ENCODE peak calls at places on chromosomes 7 and 10, in five cellular contexts. Z is activated naive CD4-positive, alpha-beta T cell treated with anti-CD3 and anti-CD28 coated beads for 36 hours; N is A673; J is NCI-H2081; P is right atrium auricular region. W is an unnamed sample.

GRCh38 chr10:44962870-44963738 is 3.5 kb downstream of the RASSF4 start:
- DNase-seq in Z (no peak), N (no peak), J (no peak), P (peak), W (no peak)

GRCh38 chr10:97573021-97573420 is 442 bp downstream of the ANKRD2 start:
- DNase-seq in Z (no peak), N (no peak), J (no peak), P (no peak), W (no peak)

GRCh38 chr7:142873281-142873784 is 12.2 kb downstream of the TRPV6 start:
- DNase-seq in Z (peak), N (peak), J (peak), P (no peak), W (no peak)

GRCh38 chr7:5591547-5591899 is 167.9 kb upstream of the TNRC18 start:
- DNase-seq in Z (no peak), N (no peak), J (no peak), P (no peak), W (peak)

GRCh38 chr10:102633282-102633681 is 11.0 kb upstream of the TRIM8 start:
- DNase-seq in Z (peak), N (peak), J (no peak), P (no peak), W (no peak)

GRCh38 chr7:117296066-117296465 is 26.8 kb downstream of the WNT2 start:
- DNase-seq in Z (no peak), N (no peak), J (no peak), P (no peak), W (no peak)

GRCh38 chr10:95556994-95557767 is 4.0 kb downstream of the SORBS1 start:
- DNase-seq in Z (no peak), N (no peak), J (no peak), P (no peak), W (no peak)

GRCh38 chr7:150663802-150664494 is 21.6 kb upstream of the GIMAP2 start:
- DNase-seq in Z (peak), N (no peak), J (no peak), P (no peak), W (no peak)

GRCh38 chr7:100803398-100804161 is 23.7 kb downstream of the EPHB4 start:
- DNase-seq in Z (peak), N (peak), J (peak), P (peak), W (peak)

GRCh38 chr7:30062587-30062986 is 34.4 kb downstream of the PLEKHA8 start:
- DNase-seq in Z (no peak), N (peak), J (peak), P (no peak), W (no peak)

GRCh38 chr7:107659666-107660065 is 962 bp upstream of the SLC26A4 start:
- DNase-seq in Z (peak), N (no peak), J (no peak), P (no peak), W (no peak)

GRCh38 chr10:2948127-2948854 is 119.1 kb upstream of the PFKP start:
- DNase-seq in Z (peak), N (no peak), J (no peak), P (no peak), W (no peak)

GRCh38 chr7:35450456-35450855 is 196.6 kb upstream of the TBX20 start:
- DNase-seq in Z (no peak), N (peak), J (no peak), P (no peak), W (peak)

GRCh38 chr7:2109936-2110585 is 122.7 kb downstream of the MAD1L1 start:
- DNase-seq in Z (peak), N (peak), J (no peak), P (no peak), W (peak)

GRCh38 chr7:35004531-35005096 is 32.7 kb downstream of the DPY19L1 start:
- DNase-seq in Z (no peak), N (peak), J (no peak), P (no peak), W (peak)

GRCh38 chr7:107890493-107890961 is 456 bp upstream of the DLD start:
- DNase-seq in Z (peak), N (no peak), J (no peak), P (no peak), W (no peak)

GRCh38 chr10:49361735-49362568 is 33.9 kb downstream of the DRGX start:
- DNase-seq in Z (no peak), N (no peak), J (no peak), P (no peak), W (no peak)

GRCh38 chr7:93150200-93150835 is 2.1 kb upstream of the SAMD9L start:
- DNase-seq in Z (no peak), N (no peak), J (no peak), P (no peak), W (no peak)

GRCh38 chr10:50561266-50561665 is 62.5 kb downstream of the SGMS1 start:
- DNase-seq in Z (no peak), N (peak), J (no peak), P (no peak), W (no peak)

GRCh38 chr7:149771199-149771636 is 2.2 kb downstream of the ZNF467 start:
- DNase-seq in Z (peak), N (peak), J (no peak), P (no peak), W (no peak)

GRCh38 chr7:65840446-65840845 is 32.4 kb upstream of the VKORC1L1 start:
- DNase-seq in Z (peak), N (no peak), J (no peak), P (no peak), W (no peak)

GRCh38 chr10:21607907-21608306 is 73.9 kb downstream of the MLLT10 start:
- DNase-seq in Z (no peak), N (no peak), J (no peak), P (no peak), W (no peak)

GRCh38 chr7:108181073-108181985 is 51.2 kb upstream of the LAMB4 start:
- DNase-seq in Z (no peak), N (peak), J (peak), P (no peak), W (peak)

GRCh38 chr10:24396396-24396795 is 187.5 kb downstream of the KIAA1217 start:
- DNase-seq in Z (no peak), N (peak), J (no peak), P (no peak), W (no peak)

GRCh38 chr10:69123306-69123746 is 652 bp upstream of the VPS26A start:
- DNase-seq in Z (no peak), N (peak), J (peak), P (no peak), W (no peak)

GRCh38 chr10:6083523-6084475 is 5.0 kb upstream of the RBM17 start:
- DNase-seq in Z (peak), N (peak), J (no peak), P (no peak), W (no peak)

GRCh38 chr7:119903090-119903489 is 369.9 kb upstream of the KCND2 start:
- DNase-seq in Z (no peak), N (no peak), J (no peak), P (no peak), W (no peak)

GRCh38 chr10:31197886-31198285 is 121.1 kb upstream of the ZEB1 start:
- DNase-seq in Z (no peak), N (no peak), J (no peak), P (no peak), W (no peak)

GRCh38 chr7:142024547-142024946 is 28.9 kb downstream of the MGAM start:
- DNase-seq in Z (no peak), N (no peak), J (no peak), P (no peak), W (no peak)

GRCh38 chr7:46814516-46815250 is 767.2 kb downstream of the TNS3 start:
- DNase-seq in Z (no peak), N (no peak), J (no peak), P (no peak), W (peak)

GRCh38 chr10:62498271-62498670 is 124.1 kb downstream of the ZNF365 start:
- DNase-seq in Z (no peak), N (no peak), J (no peak), P (no peak), W (peak)

GRCh38 chr7:132557489-132558044 is 18.7 kb downstream of the PLXNA4 start:
- DNase-seq in Z (no peak), N (peak), J (peak), P (no peak), W (no peak)

GRCh38 chr10:124547651-124548168 is 86.1 kb downstream of the LHPP start:
- DNase-seq in Z (no peak), N (no peak), J (no peak), P (no peak), W (no peak)

W was measured in foreskin melanocyte.